ENCODE peak calls at places on chromosomes 7 and 10, in seven cellular contexts. H is IMR-90, U is fibroblast of lung, E is cardiac muscle cell, Q is transverse colon, F is ovary, A is mammary epithelial cell. L is an unnamed sample.

GRCh38 chr7:48148311-48148710 is 22.9 kb upstream of the ABCA13 start:
- DNase-seq in H (no peak), U (no peak), E (no peak), Q (peak; percentile 11), F (no peak), A (peak; percentile 14), L (no peak)

GRCh38 chr10:110455440-110455839 is 42.3 kb upstream of the DUSP5 start:
- DNase-seq in H (no peak), U (no peak), E (no peak), Q (no peak), F (no peak), A (no peak), L (peak; percentile 29)

GRCh38 chr10:99372546-99373271 is 43.6 kb downstream of the CNNM1 start:
- DNase-seq in H (peak; percentile 42), U (peak; percentile 54), E (peak; percentile 62), Q (no peak), F (peak; percentile 34), A (no peak), L (no peak)

GRCh38 chr7:155824195-155824915 is 12.1 kb upstream of the SHH start:
- DNase-seq in H (peak; percentile 23), U (peak; percentile 56), E (peak; percentile 27), Q (peak; percentile 87), F (no peak), A (no peak), L (peak; percentile 91)

GRCh38 chr10:76270464-76270863 is 839.0 kb downstream of the LRMDA start:
- DNase-seq in H (no peak), U (no peak), E (no peak), Q (no peak), F (no peak), A (no peak), L (no peak)

GRCh38 chr10:116270691-116271592 is 2.1 kb downstream of the GFRA1 start:
- DNase-seq in H (peak; percentile 4), U (no peak), E (no peak), Q (no peak), F (peak; percentile 34), A (no peak), L (no peak)

GRCh38 chr10:29681700-29682444 is 47.1 kb upstream of the SVIL start:
- DNase-seq in H (no peak), U (no peak), E (no peak), Q (no peak), F (no peak), A (no peak), L (no peak)

GRCh38 chr10:971613-972012 is 16.6 kb upstream of the GTPBP4 start:
- DNase-seq in H (no peak), U (no peak), E (no peak), Q (peak; percentile 18), F (no peak), A (no peak), L (no peak)

GRCh38 chr10:103605359-103606156 is 112.1 kb downstream of the NEURL1 start:
- DNase-seq in H (peak; percentile 43), U (peak; percentile 63), E (peak; percentile 74), Q (peak; percentile 60), F (peak; percentile 75), A (no peak), L (peak; percentile 65)

DNA sequence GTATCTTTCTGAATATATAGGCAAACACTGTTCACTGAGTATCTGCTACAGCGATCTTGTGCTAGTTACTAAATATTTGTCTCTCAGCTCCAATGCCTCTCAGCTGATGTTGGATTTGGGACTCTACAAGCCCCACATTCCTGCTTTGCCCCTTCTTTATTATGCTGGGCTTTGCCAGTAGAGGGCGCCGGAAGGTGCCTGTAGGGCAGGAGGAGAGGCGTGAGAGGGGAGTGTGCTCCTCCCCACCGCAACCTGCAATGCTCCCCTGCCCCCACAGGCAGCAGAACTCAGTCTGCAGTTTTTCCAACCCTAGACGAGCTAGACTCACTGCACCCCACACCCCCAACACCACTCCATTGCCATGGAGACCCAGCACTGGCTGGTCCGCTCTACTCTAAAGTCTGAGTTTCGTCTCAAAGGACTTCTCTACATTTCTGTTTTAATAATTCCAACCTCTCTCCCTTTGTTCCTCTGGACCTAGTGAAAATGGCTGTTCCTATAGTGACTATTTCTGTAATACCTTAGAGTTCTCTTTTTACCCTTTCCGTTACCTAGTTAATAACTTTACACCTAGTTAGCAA is 337.6 kb downstream of the CCSER2 start:
- DNase-seq in H (no peak), U (no peak), E (no peak), Q (peak; percentile 11), F (no peak), A (peak; percentile 15), L (no peak)
- TF ChIP-seq CTCF in H (peak; percentile 18), U (no peak), E (no peak), Q (peak; percentile 43), F (no peak), A (peak; percentile 87), L (no peak)

GRCh38 chr7:6730343-6730633 is 23.5 kb upstream of the ZNF12 start:
- DNase-seq in H (peak; percentile 33), U (no peak), E (peak; percentile 40), Q (no peak), F (no peak), A (no peak), L (no peak)
- H3K27ac ChIP-seq in H (peak overlapping the region; percentile 82), U (peak overlapping the region; percentile 87), E (peak overlapping the region; percentile 89), Q (peak overlapping the region; percentile 91), F (peak overlapping the region; percentile 60), A (peak overlapping the region; percentile 49), L (peak overlapping the region; percentile 84)

GRCh38 chr7:1340031-1340430 is 107.4 kb downstream of the UNCX start:
- DNase-seq in H (no peak), U (no peak), E (no peak), Q (no peak), F (no peak), A (no peak), L (no peak)

GRCh38 chr7:1341361-1341675 is 108.6 kb downstream of the UNCX start:
- DNase-seq in H (no peak), U (no peak), E (no peak), Q (no peak), F (no peak), A (no peak), L (no peak)

GRCh38 chr7:1340640-1341360 is 108.1 kb downstream of the UNCX start:
- DNase-seq in H (no peak), U (no peak), E (no peak), Q (no peak), F (no peak), A (no peak), L (no peak)

GRCh38 chr7:1343551-1343950 is 110.9 kb downstream of the UNCX start:
- DNase-seq in H (no peak), U (no peak), E (no peak), Q (no peak), F (no peak), A (no peak), L (no peak)

GRCh38 chr7:1341995-1342645 is 109.4 kb downstream of the UNCX start:
- DNase-seq in H (no peak), U (no peak), E (no peak), Q (no peak), F (no peak), A (no peak), L (no peak)
- H3K4me3 ChIP-seq in H (no peak overlapping the region), U (no peak overlapping the region), E (no peak overlapping the region), Q (no peak overlapping the region), F (no peak overlapping the region), A (no peak overlapping the region), L (no peak overlapping the region)

GRCh38 chr7:42950417-42950816 is 18.2 kb downstream of the MRPL32 start:
- DNase-seq in H (no peak), U (no peak), E (no peak), Q (no peak), F (no peak), A (no peak), L (no peak)
- TF ChIP-seq CTCF in H (no peak), U (no peak), E (no peak), Q (no peak), F (no peak), A (no peak), L (no peak)

GRCh38 chr7:81886211-81886764 is 116.4 kb upstream of the HGF start:
- DNase-seq in H (no peak), U (no peak), E (no peak), Q (no peak), F (no peak), A (no peak), L (no peak)

GRCh38 chr7:81887098-81887497 is 117.3 kb upstream of the HGF start:
- DNase-seq in H (peak; percentile 50), U (peak; percentile 48), E (peak; percentile 48), Q (no peak), F (no peak), A (no peak), L (no peak)

GRCh38 chr7:81884817-81885216 is 115.0 kb upstream of the HGF start:
- DNase-seq in H (no peak), U (no peak), E (no peak), Q (no peak), F (no peak), A (no peak), L (no peak)

GRCh38 chr7:81883801-81884393 is 114.0 kb upstream of the HGF start:
- DNase-seq in H (no peak), U (no peak), E (no peak), Q (no peak), F (no peak), A (no peak), L (no peak)

GRCh38 chr7:81887691-81888090 is 117.8 kb upstream of the HGF start:
- DNase-seq in H (no peak), U (no peak), E (no peak), Q (no peak), F (no peak), A (no peak), L (no peak)
- H3K27ac ChIP-seq in H (no peak overlapping the region), U (no peak overlapping the region), E (no peak overlapping the region), Q (no peak overlapping the region), F (no peak overlapping the region), A (no peak overlapping the region), L (no peak overlapping the region)

GRCh38 chr10:14954934-14955333 is 1.0 kb upstream of the DCLRE1C start:
- DNase-seq in H (no peak), U (no peak), E (no peak), Q (no peak), F (no peak), A (no peak), L (no peak)

GRCh38 chr10:14954001-14954770 is at the start of gene DCLRE1C:
- DNase-seq in H (peak; percentile 91), U (peak; percentile 86), E (peak; percentile 91), Q (peak; percentile 96), F (peak; percentile 86), A (peak; percentile 96), L (peak; percentile 92)

GRCh38 chr10:14959221-14960057 is at the start of gene MEIG1:
- DNase-seq in H (peak; percentile 90), U (peak; percentile 95), E (peak; percentile 96), Q (peak; percentile 94), F (peak; percentile 94), A (peak; percentile 91), L (peak; percentile 96)

GRCh38 chr10:14953452-14954000 is 370 bp downstream of the DCLRE1C start:
- DNase-seq in H (peak; percentile 67), U (peak; percentile 71), E (peak; percentile 66), Q (peak; percentile 61), F (no peak), A (peak; percentile 60), L (peak; percentile 60)

GRCh38 chr10:14958872-14959220 is 342 bp upstream of the MEIG1 start:
- DNase-seq in H (no peak), U (no peak), E (no peak), Q (no peak), F (no peak), A (no peak), L (no peak)
- H3K4me3 ChIP-seq in H (peak overlapping the region; percentile 81), U (peak overlapping the region; percentile 55), E (peak overlapping the region; percentile 64), Q (peak overlapping the region; percentile 68), F (peak overlapping the region; percentile 78), A (peak overlapping the region; percentile 73), L (peak overlapping the region; percentile 47)

DNA sequence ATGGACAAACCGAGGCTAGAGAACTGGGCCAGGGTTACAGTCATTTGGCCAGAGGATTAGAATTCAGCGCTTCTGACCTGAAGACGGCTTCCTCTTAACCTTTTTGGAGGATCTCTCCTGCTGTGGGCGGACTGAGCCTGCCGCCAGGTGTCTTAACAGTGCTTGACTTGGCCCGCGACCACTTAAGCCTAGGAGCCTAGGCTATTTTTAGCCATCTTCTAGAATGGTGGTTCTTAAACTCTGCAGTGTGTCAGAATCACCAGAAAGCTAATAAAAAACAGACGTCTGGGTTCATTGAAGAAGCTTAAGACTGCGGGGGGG is 722 bp downstream of the MDH2 start:
- DNase-seq in H (no peak), U (no peak), E (no peak), Q (peak; percentile 19), F (no peak), A (no peak), L (no peak)
- TF ChIP-seq CTCF in H (no peak), U (no peak), E (no peak), Q (no peak), F (no peak), A (no peak), L (no peak)